ENCODE peak calls at places on chromosomes 11 and 22, in seven cellular contexts. G is GM12865; I is CD4-positive, alpha-beta memory T cell; S is mucosa of descending colon; J is bronchial epithelial cell; E is neural progenitor cell; B is astrocyte of the cerebellum. Z is an unnamed sample.

GRCh38 chr11:70193411-70194292 is 9.4 kb upstream of the FADD start:
- DNase-seq in S (no peak), I (no peak), E (no peak), B (no peak), J (no peak), G (no peak), Z (no peak)

GRCh38 chr11:111795333-111795985 is 29.3 kb upstream of the PPP2R1B start:
- DNase-seq in J (peak), E (no peak), I (no peak), G (no peak), S (no peak), B (no peak), Z (no peak)

GRCh38 chr11:112017538-112017937 is 7.7 kb upstream of the DLAT start:
- DNase-seq in S (no peak), I (no peak), J (peak), B (no peak), E (no peak), G (no peak), Z (no peak)

GRCh38 chr11:134120143-134120850 is 51.4 kb downstream of the JAM3 start:
- DNase-seq in S (peak), G (no peak), J (peak), E (no peak), B (peak), I (no peak), Z (peak)

GRCh38 chr11:8830641-8831040 is 80.3 kb upstream of the AKIP1 start:
- DNase-seq in I (no peak), G (no peak), B (no peak), E (no peak), S (no peak), J (no peak), Z (no peak)

GRCh38 chr11:47373876-47374820 is 4.2 kb downstream of the SPI1 start:
- DNase-seq in I (peak), E (peak), J (peak), G (peak), S (peak), B (peak), Z (no peak)

GRCh38 chr11:1179641-1180040 is 21.9 kb downstream of the MUC5AC start:
- DNase-seq in G (no peak), J (no peak), S (no peak), I (no peak), B (no peak), E (no peak), Z (no peak)

GRCh38 chr11:60785136-60785535 is at the start of gene MS4A10:
- DNase-seq in J (no peak), B (no peak), S (peak), I (no peak), E (no peak), G (no peak), Z (no peak)

GRCh38 chr11:111370902-111371578 is 8.0 kb downstream of the POU2AF1 start:
- DNase-seq in I (no peak), S (no peak), E (no peak), J (peak), G (peak), B (no peak), Z (no peak)

GRCh38 chr11:6571434-6572008 is 31.9 kb downstream of the RRP8 start:
- DNase-seq in G (no peak), E (no peak), I (no peak), B (no peak), J (no peak), S (no peak), Z (no peak)

GRCh38 chr22:41526802-41527799 is 17.2 kb downstream of the POLR3H start:
- DNase-seq in E (peak), S (peak), B (no peak), G (peak), I (peak), J (no peak), Z (no peak)

GRCh38 chr11:75627879-75628668 is 40.8 kb downstream of the MAP6 start:
- DNase-seq in S (no peak), G (no peak), B (no peak), E (no peak), J (no peak), I (no peak), Z (no peak)

GRCh38 chr22:49975543-49976389 is 15.2 kb downstream of the PIM3 start:
- DNase-seq in E (peak), S (peak), G (peak), B (no peak), I (peak), J (no peak), Z (no peak)

GRCh38 chr22:46073683-46074504 is 76.4 kb upstream of the PPARA start:
- DNase-seq in I (no peak), E (no peak), S (peak), G (no peak), B (no peak), J (peak), Z (no peak)

GRCh38 chr11:67301313-67301921 is 1.9 kb upstream of the SSH3 start:
- DNase-seq in S (no peak), B (no peak), G (no peak), I (no peak), E (no peak), J (no peak), Z (no peak)

GRCh38 chr11:85665756-85666155 is 827 bp upstream of the CREBZF start:
- DNase-seq in I (no peak), B (no peak), E (no peak), J (no peak), S (no peak), G (no peak), Z (no peak)

GRCh38 chr11:120581317-120581716 is 69.8 kb downstream of the GRIK4 start:
- DNase-seq in G (no peak), B (no peak), S (no peak), J (peak), I (no peak), E (no peak), Z (no peak)

GRCh38 chr11:1232328-1233321 is 9.8 kb downstream of the MUC5B start:
- DNase-seq in J (no peak), I (peak), E (no peak), B (no peak), G (no peak), S (peak), Z (no peak)

GRCh38 chr11:18491924-18492323 is 34.8 kb downstream of the TSG101 start:
- DNase-seq in G (no peak), B (no peak), S (no peak), J (peak), E (no peak), I (no peak), Z (no peak)

GRCh38 chr11:29255401-29255800 is 761.4 kb downstream of the KCNA4 start:
- DNase-seq in J (no peak), S (no peak), I (no peak), B (peak), G (no peak), E (no peak), Z (peak)

GRCh38 chr11:36300651-36301050 is 4.6 kb downstream of the PRR5L start:
- DNase-seq in I (no peak), G (no peak), E (no peak), S (peak), J (no peak), B (no peak), Z (no peak)

GRCh38 chr11:122754553-122755322 is 83.6 kb upstream of the CRTAM start:
- DNase-seq in G (peak), I (no peak), J (no peak), E (peak), S (peak), B (no peak), Z (no peak)

GRCh38 chr11:42407379-42407778 is 904.4 kb upstream of the API5 start:
- DNase-seq in J (no peak), B (no peak), E (peak), S (no peak), G (peak), I (peak), Z (no peak)

GRCh38 chr11:113446938-113447337 is 28.3 kb downstream of the DRD2 start:
- DNase-seq in G (no peak), E (no peak), S (no peak), J (peak), I (no peak), B (no peak), Z (no peak)

GRCh38 chr11:86193297-86194095 is 51.1 kb upstream of the EED start:
- DNase-seq in E (peak), I (peak), B (peak), J (peak), G (peak), S (peak), Z (peak)

GRCh38 chr11:57546869-57547518 is 9.6 kb downstream of the SMTNL1 start:
- DNase-seq in I (no peak), E (peak), B (no peak), G (peak), J (peak), S (no peak), Z (no peak)

GRCh38 chr11:97746832-97747231 is 1273.9 kb upstream of the CNTN5 start:
- DNase-seq in E (no peak), J (no peak), G (no peak), I (no peak), B (no peak), S (no peak), Z (no peak)

GRCh38 chr22:29780781-29781676 is 13.9 kb downstream of the UQCR10 start:
- DNase-seq in E (no peak), I (no peak), G (no peak), S (no peak), B (peak), J (peak), Z (peak)

GRCh38 chr11:117314840-117315239 is 1.2 kb downstream of the BACE1 start:
- DNase-seq in E (peak), J (no peak), G (no peak), I (no peak), S (no peak), B (no peak), Z (no peak)

GRCh38 chr22:35312198-35313059 is 12.7 kb downstream of the TOM1 start:
- DNase-seq in S (peak), E (no peak), J (peak), I (no peak), B (no peak), G (peak), Z (no peak)

GRCh38 chr11:96257972-96258951 is 84.7 kb downstream of the MAML2 start:
- DNase-seq in E (no peak), G (peak), J (no peak), S (no peak), B (no peak), I (peak), Z (no peak)
- H3K4me3 ChIP-seq in E (no peak), G (peak), J (no peak), S (no peak), B (no peak), I (peak), Z (no peak)

DNA sequence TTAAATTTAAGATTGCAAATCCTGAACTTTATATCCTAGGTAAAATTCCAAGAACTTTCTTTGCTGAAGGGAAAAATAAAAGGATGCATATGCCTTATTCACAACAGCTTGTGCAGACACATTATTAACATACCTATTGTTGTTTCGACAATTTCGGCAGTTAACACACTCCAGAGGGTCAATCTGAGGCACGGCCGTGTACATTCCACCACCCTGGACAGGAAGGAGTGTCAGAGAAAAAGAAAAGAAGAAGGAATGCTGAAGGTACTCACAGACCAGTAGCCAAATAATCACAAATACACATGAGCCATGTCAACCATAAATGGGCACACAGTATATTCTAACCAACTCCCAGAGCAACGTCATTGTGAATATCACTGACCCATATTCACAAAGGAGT is 32.3 kb downstream of the VSIG10L2 start:
- DNase-seq in J (no peak), B (no peak), I (no peak), E (no peak), S (no peak), G (no peak), Z (no peak)
- H3K4me3 ChIP-seq in J (no peak), B (no peak), I (no peak), E (no peak), S (no peak), G (no peak), Z (no peak)

GRCh38 chr11:46277623-46278386 is at the start of gene CREB3L1:
- DNase-seq in E (peak), J (no peak), S (peak), B (no peak), I (no peak), G (no peak), Z (no peak)
- H3K4me3 ChIP-seq in E (peak), J (no peak), S (peak), B (peak), I (no peak), G (peak), Z (peak)

DNA sequence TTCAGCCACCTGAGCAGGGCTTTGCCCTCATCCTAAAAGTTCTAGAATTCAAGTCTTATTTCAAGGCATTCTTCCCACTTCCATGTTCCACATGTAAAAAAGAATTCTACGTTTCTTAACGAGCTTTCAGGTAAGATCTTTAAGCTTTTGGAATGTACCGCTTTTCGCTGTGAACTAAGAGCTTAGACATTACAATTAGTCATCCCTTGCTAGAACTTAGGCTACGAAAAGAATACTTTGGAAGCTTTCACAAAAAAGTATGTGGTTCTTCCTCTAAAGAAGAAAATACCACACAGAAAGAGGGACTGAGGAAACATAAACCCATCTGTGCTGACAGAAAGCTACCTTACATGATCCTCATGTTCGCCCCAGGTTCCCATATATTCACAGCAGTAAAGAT is 1.9 kb downstream of the NUMA1 start:
- DNase-seq in S (no peak), E (no peak), B (no peak), J (peak), I (no peak), G (no peak), Z (no peak)
- H3K4me3 ChIP-seq in S (no peak), E (peak), B (peak), J (peak), I (no peak), G (peak), Z (peak)

GRCh38 chr11:118715245-118715807 is 35.9 kb upstream of the TREH start:
- DNase-seq in E (no peak), I (no peak), J (no peak), S (no peak), B (peak), G (peak), Z (no peak)

GRCh38 chr11:118715837-118716260 is 36.4 kb upstream of the TREH start:
- DNase-seq in J (peak), S (no peak), B (no peak), E (peak), G (no peak), I (no peak), Z (no peak)

DNA sequence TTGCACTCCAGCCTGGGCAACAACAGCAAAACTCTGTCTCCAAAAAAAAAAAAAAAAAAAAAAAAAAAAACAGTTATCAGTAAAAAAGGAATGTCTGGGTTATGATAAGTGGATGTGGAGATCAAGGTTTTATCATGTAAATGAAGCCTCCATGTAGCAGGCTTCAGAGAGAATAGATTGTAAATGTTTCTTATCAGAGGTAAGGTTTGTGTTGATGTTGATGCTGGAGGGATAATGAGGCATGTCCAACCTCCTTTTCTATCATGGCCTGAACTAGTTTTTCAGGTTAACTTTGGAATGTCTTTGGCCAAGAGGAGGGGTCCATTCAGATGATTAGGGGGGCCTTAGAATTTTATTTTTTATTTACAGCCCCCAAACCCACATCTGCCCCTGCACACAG is 35.4 kb upstream of the TREH start:
- DNase-seq in I (no peak), S (no peak), G (no peak), J (no peak), E (no peak), B (no peak), Z (no peak)
- H3K4me3 ChIP-seq in I (no peak), S (no peak), G (no peak), J (no peak), E (no peak), B (no peak), Z (no peak)

DNA sequence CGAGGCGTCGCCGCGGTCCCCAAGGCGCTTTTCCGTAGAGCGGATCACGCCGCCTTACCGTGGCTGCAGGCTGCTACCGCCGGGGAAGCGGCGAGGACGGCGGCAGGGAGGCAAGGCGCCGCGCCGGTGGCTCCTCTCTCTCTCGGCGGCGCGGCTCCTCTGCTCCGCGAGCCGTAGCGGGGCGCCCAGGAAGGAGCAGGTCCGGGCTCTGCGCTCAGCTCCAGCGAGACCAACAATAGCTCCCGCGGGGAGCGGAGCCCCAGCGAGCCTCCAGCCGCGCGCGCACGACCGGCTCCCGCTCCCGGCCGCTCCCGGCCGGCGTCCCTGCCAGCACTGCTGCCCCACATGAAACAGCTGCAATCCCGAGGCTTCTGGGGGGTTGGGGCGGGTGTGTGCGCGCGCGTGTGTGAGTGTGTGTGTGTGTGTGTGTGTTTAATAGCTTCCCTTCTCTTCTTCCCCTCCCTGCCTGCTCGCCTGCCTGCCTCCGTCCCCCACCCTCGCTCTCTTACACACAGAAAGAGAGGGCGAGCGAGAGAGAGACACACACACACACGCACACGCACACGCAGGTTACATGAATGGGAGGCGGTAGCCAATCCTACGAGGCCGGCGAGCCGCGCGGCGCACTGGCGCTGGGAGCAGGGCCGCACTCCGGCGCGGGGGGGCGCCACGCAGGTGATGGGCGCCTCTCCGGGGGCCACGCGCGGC is at the start of gene TENM4:
- DNase-seq in E (peak), S (peak), J (peak), G (peak), I (no peak), B (peak), Z (peak)
- H3K4me3 ChIP-seq in E (peak), S (no peak), J (peak), G (no peak), I (no peak), B (peak), Z (peak)

GRCh38 chr11:116276051-116277044 is 496.4 kb downstream of the BUD13 start:
- DNase-seq in E (peak), S (peak), I (peak), B (peak), J (peak), G (peak), Z (no peak)
- H3K4me3 ChIP-seq in E (peak), S (no peak), I (no peak), B (no peak), J (peak), G (no peak), Z (no peak)

DNA sequence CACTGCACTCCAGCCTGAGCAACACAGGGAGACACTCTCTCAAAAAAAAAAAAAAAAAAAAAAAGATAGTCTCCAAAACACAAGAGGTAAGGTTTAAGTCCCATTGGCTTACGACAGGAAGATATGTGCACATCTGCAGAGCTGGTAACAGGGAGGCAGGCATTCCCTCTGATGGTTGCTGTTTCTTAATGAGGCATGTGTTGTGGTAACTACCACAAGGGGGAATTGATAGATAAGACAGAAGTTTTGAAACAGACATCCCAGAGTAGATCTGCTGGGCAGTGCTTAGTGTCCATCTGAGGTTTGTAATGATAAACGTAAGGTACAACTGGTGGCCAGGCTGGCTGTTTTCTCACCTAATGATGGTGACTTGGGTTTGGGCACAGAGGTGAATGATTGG is 4.7 kb downstream of the EIF1AD start:
- DNase-seq in B (no peak), E (no peak), I (peak), G (no peak), S (no peak), J (no peak), Z (no peak)
- H3K4me3 ChIP-seq in B (no peak), E (no peak), I (no peak), G (no peak), S (no peak), J (no peak), Z (no peak)

Z was measured in skeletal muscle cell.